ENCODE peak calls at places on chromosomes 12 and 14, in eight cellular contexts. D is iPS DF 6.9; L is activated T-helper 1 cell treated with anti-CD3 and anti-CD28 coated beads, Interleukin-2, amount 50 U/mL, for 16 hours; G is fibroblast of mammary gland; Z is HFF-Myc; U is HL-60; Y is cardiac muscle cell; X is gastrocnemius medialis. R is an unnamed sample.

GRCh38 chr14:22428681-22429315 is 160.2 kb downstream of the DAD1 start:
- DNase-seq in D (no peak), L (no peak), G (peak; percentile 6), Z (no peak), U (peak; percentile 80), Y (peak; percentile 81), X (no peak), R (no peak)

GRCh38 chr12:6235499-6235898 is 35.3 kb downstream of the CD9 start:
- DNase-seq in D (no peak), L (no peak), G (no peak), Z (no peak), U (no peak), Y (no peak), X (peak; percentile 47), R (no peak)

GRCh38 chr14:74935340-74935640 is 12.2 kb upstream of the RPS6KL1 start:
- DNase-seq in D (no peak), L (no peak), G (no peak), Z (no peak), U (no peak), Y (no peak), X (no peak), R (no peak)

GRCh38 chr12:67826946-67827719 is 162.1 kb upstream of the IFNG-AS1 start:
- DNase-seq in D (no peak), L (no peak), G (peak; percentile 24), Z (no peak), U (no peak), Y (peak; percentile 42), X (no peak), R (no peak)

GRCh38 chr12:75783093-75783877 is 248.3 kb downstream of the PHLDA1 start:
- DNase-seq in D (no peak), L (no peak), G (no peak), Z (no peak), U (no peak), Y (no peak), X (no peak), R (no peak)

GRCh38 chr12:131466932-131467331 is 244.0 kb upstream of the SFSWAP start:
- DNase-seq in D (no peak), L (no peak), G (no peak), Z (no peak), U (no peak), Y (no peak), X (no peak), R (no peak)

GRCh38 chr12:13450231-13451080 is 253.9 kb downstream of the EMP1 start:
- DNase-seq in D (no peak), L (no peak), G (no peak), Z (no peak), U (no peak), Y (no peak), X (no peak), R (no peak)

GRCh38 chr14:99136047-99136400 is 136.0 kb downstream of the BCL11B start:
- DNase-seq in D (no peak), L (no peak), G (no peak), Z (no peak), U (no peak), Y (no peak), X (no peak), R (no peak)

GRCh38 chr14:77068515-77069200 is 29.4 kb upstream of the CIPC start:
- DNase-seq in D (no peak), L (no peak), G (no peak), Z (no peak), U (no peak), Y (no peak), X (no peak), R (no peak)

GRCh38 chr14:20886091-20886490 is 5.1 kb upstream of the RNASE3 start:
- DNase-seq in D (no peak), L (no peak), G (no peak), Z (no peak), U (peak; percentile 24), Y (no peak), X (no peak), R (no peak)

GRCh38 chr14:68843471-68844209 is 50.8 kb upstream of the ZFP36L1 start:
- DNase-seq in D (no peak), L (peak; percentile 66), G (peak; percentile 65), Z (peak; percentile 27), U (peak; percentile 29), Y (peak; percentile 82), X (peak; percentile 63), R (peak; percentile 80)

GRCh38 chr14:91225025-91225424 is 19.5 kb downstream of the GPR68 start:
- DNase-seq in D (no peak), L (no peak), G (peak; percentile 62), Z (no peak), U (no peak), Y (no peak), X (no peak), R (no peak)

GRCh38 chr12:464484-465267 is 4.9 kb downstream of the B4GALNT3 start:
- DNase-seq in D (no peak), L (no peak), G (no peak), Z (no peak), U (no peak), Y (no peak), X (peak; percentile 43), R (no peak)

R was measured in GM13976.